ENCODE peak calls at places on chromosomes 7 and 10, in six cellular contexts. S is SK-N-SH, I is HepG2, R is GM12878, P is K562, X is H1. V is an unnamed sample.

GRCh38 chr10:48603421-48604038 is 1.3 kb downstream of the ARHGAP22 start:
- DNase-seq in I (no peak), X (no peak), R (no peak), S (no peak), P (no peak), V (no peak)

GRCh38 chr7:106070201-106070551 is 41.9 kb downstream of the SYPL1 start:
- DNase-seq in S (peak), P (no peak), R (no peak), I (no peak), X (no peak), V (no peak)

GRCh38 chr10:110409926-110410325 is 87.8 kb upstream of the DUSP5 start:
- DNase-seq in R (no peak), S (no peak), P (no peak), X (no peak), I (no peak), V (no peak)

GRCh38 chr10:91146146-91146545 is 74.3 kb upstream of the PCGF5 start:
- DNase-seq in S (no peak), P (no peak), X (no peak), R (no peak), I (no peak), V (no peak)

GRCh38 chr7:107045195-107045960 is 873 bp downstream of the PRKAR2B start:
- DNase-seq in R (no peak), S (peak), I (no peak), P (peak), X (no peak), V (no peak)

GRCh38 chr10:124222298-124223000 is 129.1 kb upstream of the CHST15 start:
- DNase-seq in S (peak), R (no peak), X (no peak), P (no peak), I (no peak), V (no peak)

GRCh38 chr10:49115015-49115795 is at the start of gene VSTM4:
- DNase-seq in S (peak), I (no peak), R (no peak), P (peak), X (no peak), V (no peak)

GRCh38 chr10:119305860-119306513 is 98.6 kb downstream of the GRK5 start:
- DNase-seq in I (no peak), R (peak), X (no peak), P (peak), S (no peak), V (peak)

DNA sequence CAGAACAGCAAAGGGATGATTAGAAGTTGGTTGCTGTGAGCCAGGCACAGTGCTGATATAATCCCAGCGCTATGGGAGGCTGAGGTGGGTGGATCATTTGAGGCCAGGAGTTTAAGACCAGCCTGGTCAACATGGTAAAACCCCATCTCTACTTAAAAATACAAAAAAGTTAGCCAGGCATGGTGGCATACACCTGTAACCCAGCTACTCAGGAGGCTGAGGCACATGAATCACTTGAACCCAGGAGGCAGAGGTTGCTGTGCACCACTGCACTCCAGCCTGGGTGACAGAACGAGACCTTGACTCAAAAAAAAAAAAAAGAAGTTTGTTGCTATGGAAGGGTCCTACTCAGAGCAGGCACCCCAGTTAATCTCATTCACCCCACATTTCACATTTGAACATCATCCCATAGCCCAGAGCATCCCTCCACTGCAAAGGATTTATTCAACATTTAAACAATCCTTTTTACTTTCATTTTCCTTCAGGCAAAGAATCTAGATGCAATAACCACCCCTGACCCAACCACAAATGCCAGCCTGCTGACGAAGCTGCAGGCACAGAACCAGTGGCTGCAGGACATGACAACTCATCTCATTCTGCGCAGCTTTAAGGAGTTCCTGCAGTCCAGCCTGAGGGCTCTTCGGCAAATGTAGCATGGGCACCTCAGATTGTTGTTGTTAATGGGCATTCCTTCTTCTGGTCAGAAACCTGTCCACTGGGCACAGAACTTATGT is 4.1 kb downstream of the IL6 start:
- DNase-seq in X (no peak), I (no peak), P (no peak), R (no peak), S (no peak), V (no peak)
- H3K4me3 ChIP-seq in X (no peak), I (no peak), P (no peak), R (no peak), S (peak), V (no peak)

GRCh38 chr10:481636-482035 is 207.8 kb downstream of the DIP2C start:
- DNase-seq in I (no peak), P (no peak), R (no peak), S (peak), X (no peak), V (no peak)
- TF ChIP-seq GABPA in I (no peak), P (no peak), R (no peak), S (no peak), X (no peak), V (no peak)

DNA sequence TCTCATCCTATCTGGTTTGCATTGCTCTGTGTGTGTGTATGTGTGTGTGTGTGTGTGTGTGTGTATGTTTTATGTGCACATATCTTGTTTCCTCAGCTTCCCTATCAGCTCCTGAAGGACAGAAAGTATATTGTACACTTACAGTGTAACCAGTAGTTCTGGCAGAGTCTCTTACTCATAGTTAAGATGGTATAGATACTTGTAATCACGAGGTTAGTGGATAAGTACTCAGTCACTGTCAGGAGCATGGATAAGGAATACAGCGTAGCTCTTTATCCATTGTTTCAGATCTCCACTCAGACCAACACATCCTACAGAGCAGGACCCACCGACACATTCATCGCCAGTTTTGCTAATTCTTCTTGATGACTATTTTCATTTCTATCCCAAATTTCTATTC is 275.0 kb downstream of the TSPAN12 start:
- DNase-seq in I (no peak), S (no peak), X (no peak), R (no peak), P (no peak), V (no peak)
- TF ChIP-seq POLR2AphosphoS5 in I (no peak), S (no peak), X (no peak), R (no peak), P (no peak), V (no peak)

GRCh38 chr7:49631071-49631826 is 142.2 kb upstream of the VWC2 start:
- DNase-seq in P (no peak), I (no peak), S (no peak), X (no peak), R (no peak), V (no peak)
- H3K4me3 ChIP-seq in P (no peak), I (no peak), S (no peak), X (no peak), R (no peak), V (no peak)

V was measured in HL-60.